ENCODE peak calls at places on chromosomes 6 and 20, in five cellular contexts. W is H1, R is IMR-90, N is mesenchymal stem cell, Q is trophoblast cell. U is an unnamed sample.

GRCh38 chr6:164507197-164507957 is 802.0 kb downstream of the C6orf118 start:
- DNase-seq in Q (no peak), N (peak), R (no peak), W (no peak), U (no peak)

GRCh38 chr6:3961581-3962225 is 112.5 kb downstream of the FAM50B start:
- DNase-seq in Q (no peak), W (no peak), R (peak), N (no peak), U (no peak)

GRCh38 chr6:107822154-107823046 is 1.7 kb downstream of the SCML4 start:
- DNase-seq in W (no peak), R (no peak), Q (no peak), N (no peak), U (no peak)

GRCh38 chr20:17595846-17596245 is 26.0 kb downstream of the DSTN start:
- DNase-seq in W (no peak), Q (no peak), N (no peak), R (no peak), U (no peak)

GRCh38 chr6:1068068-1068467 is 243.8 kb upstream of the FOXQ1 start:
- DNase-seq in R (peak), W (no peak), Q (peak), N (no peak), U (no peak)

GRCh38 chr20:39290575-39290974 is 328.4 kb downstream of the DHX35 start:
- DNase-seq in N (no peak), R (no peak), W (no peak), Q (no peak), U (no peak)

GRCh38 chr20:43752561-43753301 is 25.9 kb upstream of the GTSF1L start:
- DNase-seq in Q (no peak), N (peak), W (no peak), R (peak), U (no peak)

GRCh38 chr20:38804682-38805501 is 605 bp upstream of the PPP1R16B start:
- DNase-seq in R (no peak), N (no peak), W (peak), Q (no peak), U (peak)

GRCh38 chr6:129432738-129433137 is 277.2 kb downstream of the ARHGAP18 start:
- DNase-seq in Q (no peak), R (peak), W (no peak), N (peak), U (no peak)

GRCh38 chr6:36289281-36290018 is 19.6 kb downstream of the PNPLA1 start:
- DNase-seq in R (no peak), Q (peak), W (no peak), N (no peak), U (no peak)

GRCh38 chr6:16374796-16375195 is 136.4 kb downstream of the GMPR start:
- DNase-seq in W (no peak), Q (no peak), N (no peak), R (no peak), U (peak)

GRCh38 chr6:40550096-40550731 is 37.0 kb downstream of the LRFN2 start:
- DNase-seq in R (peak), Q (peak), W (no peak), N (peak), U (peak)

DNA sequence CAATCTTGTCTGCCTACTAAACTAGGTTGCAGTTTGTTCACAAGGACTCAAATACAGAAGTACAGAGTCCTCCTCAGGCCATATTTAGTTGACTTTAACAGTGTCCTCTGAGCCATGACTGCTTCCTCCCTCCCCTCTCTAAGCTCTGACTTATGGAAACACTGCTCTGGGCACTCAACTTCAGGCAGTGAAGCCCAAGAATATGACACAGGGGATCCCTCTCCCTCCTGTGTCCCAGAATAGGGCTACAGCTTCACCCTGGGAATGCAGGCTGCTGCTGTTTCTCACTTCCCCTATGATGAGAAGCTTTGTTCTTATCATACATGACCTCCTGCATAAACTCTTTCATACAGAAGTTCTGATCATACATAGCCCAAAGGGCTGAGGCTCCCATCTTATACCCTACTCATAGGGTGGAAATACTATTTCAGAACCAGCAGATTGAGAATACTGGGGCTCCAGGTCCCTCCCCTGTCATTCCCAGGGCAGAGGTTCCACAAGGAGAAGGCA is 97.3 kb upstream of the UST start:
- DNase-seq in N (no peak), Q (no peak), R (no peak), W (no peak), U (no peak)
- H2BK120ac ChIP-seq in N (no peak), Q (no peak), R (no peak), W (peak), U (no peak)

DNA sequence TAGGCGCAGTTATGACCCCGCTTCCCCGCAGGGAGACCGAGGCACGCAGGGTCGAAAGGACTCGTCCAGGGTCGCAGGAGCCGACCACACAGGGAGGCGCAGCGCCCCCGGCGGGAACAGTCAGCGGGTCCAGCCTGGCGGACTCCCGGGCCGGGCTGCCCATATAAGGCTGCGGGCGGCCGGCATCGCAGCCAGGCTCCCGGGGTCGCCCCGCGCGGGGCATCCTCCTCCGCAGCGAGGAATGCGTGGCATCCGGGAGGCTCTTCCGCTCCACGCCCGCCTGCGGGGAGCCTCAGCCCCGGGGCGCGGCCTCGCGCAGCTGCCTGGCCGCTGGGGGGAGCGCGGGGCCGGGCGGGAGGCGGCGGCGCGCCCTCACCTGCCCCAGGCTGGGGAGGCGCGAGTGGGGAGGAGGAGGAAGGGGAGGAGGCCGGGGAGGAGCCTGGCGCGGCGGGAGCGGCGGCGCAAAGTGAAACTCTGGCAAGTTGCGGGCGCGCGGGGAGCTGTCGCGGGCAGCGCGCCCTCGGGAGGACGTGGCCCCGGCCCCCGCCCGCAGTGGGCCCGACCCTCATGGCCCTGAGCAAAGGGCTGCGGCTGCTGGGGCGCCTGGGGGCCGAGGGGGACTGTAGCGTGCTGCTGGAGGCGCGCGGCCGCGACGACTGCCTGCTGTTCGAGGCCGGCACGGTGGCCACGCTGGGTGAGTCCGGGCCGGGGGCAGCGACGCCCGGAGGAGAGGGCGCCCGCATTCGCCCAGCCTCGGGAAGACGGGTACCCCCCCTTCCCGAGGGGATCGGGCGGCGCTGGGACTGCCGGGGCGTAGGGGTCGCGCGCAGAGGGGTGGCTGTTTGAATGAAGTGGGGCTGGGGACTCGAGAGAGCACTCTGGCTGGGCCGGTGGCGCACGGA is at the start of gene SYNJ2:
- DNase-seq in N (peak), R (peak), W (peak), Q (peak), U (peak)
- H3K14ac ChIP-seq in N (no peak), R (peak), W (no peak), Q (peak), U (no peak)

DNA sequence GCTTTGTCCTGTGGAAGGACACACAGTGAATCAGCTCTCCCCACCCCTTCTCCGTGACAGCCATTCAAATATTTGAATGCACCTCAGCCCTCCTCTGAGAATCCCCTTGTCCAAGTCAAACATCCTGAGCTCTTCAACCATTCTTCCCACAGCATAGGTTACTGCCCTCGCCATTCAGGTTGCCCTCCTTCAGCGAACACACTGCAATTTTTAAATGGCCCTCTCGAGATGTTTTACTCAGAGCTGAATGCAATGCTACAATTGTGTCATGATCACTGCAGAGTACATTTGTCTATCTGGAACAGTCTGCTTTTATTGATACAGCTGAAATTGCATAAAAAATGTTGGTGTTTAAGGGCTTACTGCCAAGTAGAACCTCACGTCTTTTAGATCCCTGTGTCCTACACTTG is 48.9 kb downstream of the SLC2A12 start:
- DNase-seq in R (peak), W (no peak), Q (no peak), N (no peak), U (no peak)
- H3K4me3 ChIP-seq in R (no peak), W (no peak), Q (no peak), N (no peak), U (no peak)

GRCh38 chr6:156771761-156772160 is 5.4 kb upstream of the ARID1B start:
- DNase-seq in Q (no peak), R (no peak), W (no peak), N (no peak), U (no peak)

GRCh38 chr6:156773935-156774871 is 3.0 kb upstream of the ARID1B start:
- DNase-seq in Q (no peak), W (no peak), R (no peak), N (no peak), U (no peak)

GRCh38 chr6:156775717-156776116 is 1.5 kb upstream of the ARID1B start:
- DNase-seq in R (no peak), W (no peak), Q (no peak), N (no peak), U (no peak)

GRCh38 chr6:156774872-156775405 is 2.2 kb upstream of the ARID1B start:
- DNase-seq in R (no peak), N (no peak), W (no peak), Q (no peak), U (no peak)

GRCh38 chr6:156773476-156773875 is 3.7 kb upstream of the ARID1B start:
- DNase-seq in Q (no peak), W (no peak), R (no peak), N (no peak), U (no peak)
- H2BK120ac ChIP-seq in Q (no peak), W (no peak), R (no peak), N (no peak), U (no peak)

U was measured in neuronal stem cell.